ENCODE peak calls at places on chromosome 21, in five cellular contexts. Z is H1, I is H9, U is neuronal stem cell, E is trophoblast cell. B is an unnamed sample.

GRCh38 chr21:32241434-32241785 is 37.4 kb downstream of the MIS18A start:
- DNase-seq in Z (no peak), I (no peak), U (no peak), E (no peak), B (no peak)

GRCh38 chr21:26366781-26367180 is 196.2 kb upstream of the APP start:
- DNase-seq in Z (no peak), I (no peak), U (no peak), E (no peak), B (peak)

GRCh38 chr21:46160563-46161179 is 5.3 kb upstream of the FTCD start:
- DNase-seq in Z (no peak), I (peak), U (no peak), E (peak), B (no peak)

GRCh38 chr21:42580793-42581201 is 67.1 kb downstream of the SLC37A1 start:
- DNase-seq in Z (no peak), I (no peak), U (no peak), E (no peak), B (no peak)

GRCh38 chr21:46048926-46049889 is 48.7 kb upstream of the COL6A2 start:
- DNase-seq in Z (peak), I (peak), U (no peak), E (peak), B (peak)

GRCh38 chr21:33069994-33070811 is at the start of gene OLIG1:
- DNase-seq in Z (peak), I (peak), U (peak), E (peak), B (peak)

GRCh38 chr21:25215698-25216384 is 391.4 kb downstream of the MRPL39 start:
- DNase-seq in Z (no peak), I (no peak), U (no peak), E (no peak), B (no peak)

GRCh38 chr21:25054689-25055088 is 552.6 kb downstream of the MRPL39 start:
- DNase-seq in Z (no peak), I (no peak), U (no peak), E (no peak), B (no peak)

GRCh38 chr21:45982256-45982757 is 737 bp downstream of the COL6A1 start:
- DNase-seq in Z (peak), I (no peak), U (no peak), E (no peak), B (no peak)

GRCh38 chr21:44911384-44912157 is 9.1 kb downstream of the ITGB2 start:
- DNase-seq in Z (no peak), I (no peak), U (no peak), E (peak), B (no peak)

GRCh38 chr21:42471716-42472330 is 24.2 kb downstream of the RSPH1 start:
- DNase-seq in Z (no peak), I (no peak), U (no peak), E (no peak), B (no peak)

GRCh38 chr21:38869196-38869595 is 63.5 kb downstream of the ETS2 start:
- DNase-seq in Z (no peak), I (no peak), U (no peak), E (no peak), B (no peak)

DNA sequence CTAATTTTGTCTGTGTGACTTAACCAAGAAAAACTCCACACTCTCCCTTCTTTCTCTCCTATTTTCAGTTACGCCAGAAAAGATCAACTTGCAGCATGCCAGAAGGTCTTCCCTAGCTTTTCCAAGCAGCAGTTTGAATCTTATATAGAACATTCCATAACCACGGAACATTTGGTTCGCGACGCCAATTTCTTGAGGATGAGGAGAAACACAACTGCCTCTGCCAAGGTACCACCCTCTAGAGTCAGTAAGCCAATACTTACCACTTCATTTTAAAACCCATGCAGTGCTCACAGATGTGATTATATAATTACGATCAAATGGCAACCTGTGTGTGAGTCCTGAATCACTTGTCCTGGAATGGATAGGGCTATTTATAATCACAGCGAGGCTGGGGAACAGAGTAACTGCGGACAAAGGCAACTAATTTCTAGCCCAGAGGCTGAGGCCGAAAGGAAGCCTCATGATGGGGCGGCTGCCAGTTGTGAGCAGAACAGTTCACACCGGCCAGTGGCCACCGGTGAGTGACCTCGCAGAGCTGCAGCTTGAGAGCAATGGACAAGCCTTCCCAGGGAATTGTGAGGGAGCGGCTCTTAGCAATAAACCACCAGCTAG is 43.2 kb upstream of the BACE2 start:
- DNase-seq in Z (no peak), I (no peak), U (no peak), E (no peak), B (no peak)
- H3K27ac ChIP-seq in Z (no peak), I (no peak), U (no peak), E (no peak), B (no peak)

DNA sequence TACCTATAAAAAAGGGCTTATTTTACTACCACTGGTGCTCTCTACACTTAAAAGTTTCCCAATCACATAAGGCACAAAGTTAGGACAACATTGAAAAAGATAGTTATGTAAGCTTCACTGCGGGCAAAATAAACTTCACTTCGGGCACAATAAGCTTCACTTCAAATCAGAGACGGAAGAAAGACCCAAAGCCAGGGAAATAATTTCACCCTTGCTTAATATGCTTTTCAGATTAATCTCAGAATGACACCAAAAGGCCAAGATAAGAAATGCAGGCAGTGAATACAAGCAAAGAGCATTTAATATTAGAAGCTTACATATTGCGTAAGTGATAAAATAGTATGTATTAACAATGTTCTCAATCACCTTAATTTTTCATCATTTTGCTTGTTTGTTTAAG is 444.2 kb downstream of the SETD4 start:
- DNase-seq in Z (no peak), I (no peak), U (no peak), E (no peak), B (peak)
- H2BK12ac ChIP-seq in Z (no peak), I (no peak), U (no peak), E (no peak), B (no peak)

GRCh38 chr21:43598416-43599120 is 60.7 kb downstream of the HSF2BP start:
- DNase-seq in Z (no peak), I (no peak), U (no peak), E (peak), B (peak)

GRCh38 chr21:43602277-43603229 is 56.7 kb downstream of the HSF2BP start:
- DNase-seq in Z (no peak), I (no peak), U (no peak), E (no peak), B (no peak)

GRCh38 chr21:43599728-43600127 is 59.6 kb downstream of the HSF2BP start:
- DNase-seq in Z (no peak), I (no peak), U (no peak), E (no peak), B (no peak)

GRCh38 chr21:43603230-43603626 is 56.1 kb downstream of the HSF2BP start:
- DNase-seq in Z (no peak), I (no peak), U (no peak), E (no peak), B (no peak)

DNA sequence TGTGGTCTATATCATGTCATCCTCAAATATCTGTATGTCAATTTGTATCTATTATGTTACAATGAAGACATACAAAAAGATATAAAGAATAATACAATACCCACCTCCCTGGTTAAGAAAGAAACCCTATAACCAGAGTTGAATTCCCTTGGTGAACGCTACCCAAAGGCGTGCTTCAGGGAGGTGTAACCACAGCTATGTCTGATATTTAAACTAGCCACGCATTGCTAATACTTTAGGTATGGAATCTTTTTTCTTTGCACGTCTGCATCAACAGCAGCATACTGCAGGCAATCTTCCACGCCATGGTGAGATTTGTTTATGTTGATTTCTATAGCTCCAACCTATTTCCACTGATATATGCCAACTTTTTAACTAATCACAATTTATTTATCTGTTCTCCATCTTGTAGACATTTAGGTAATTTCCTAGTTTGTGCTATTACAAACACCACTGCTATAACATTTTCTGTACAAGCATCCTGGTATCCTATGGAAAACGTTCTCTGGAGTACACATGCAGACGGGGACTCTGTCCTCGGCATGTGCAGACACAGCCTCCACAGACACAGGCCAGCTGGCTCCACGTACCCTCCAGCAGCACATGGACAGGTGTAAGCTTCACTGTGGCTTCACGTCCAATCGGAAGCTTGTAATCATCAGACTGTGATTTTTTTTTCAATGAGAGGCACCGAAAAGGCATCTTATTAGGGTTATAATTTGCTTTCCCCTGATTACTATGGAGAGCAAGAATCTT is 58.5 kb downstream of the HSF2BP start:
- DNase-seq in Z (no peak), I (no peak), U (no peak), E (peak), B (peak)
- H2BK120ac ChIP-seq in Z (no peak), I (no peak), U (no peak), E (peak), B (peak)

GRCh38 chr21:37041706-37042271 is 31.1 kb downstream of the PIGP start:
- DNase-seq in Z (no peak), I (no peak), U (no peak), E (no peak), B (no peak)
- H3K27ac ChIP-seq in Z (no peak), I (no peak), U (no peak), E (no peak), B (no peak)

GRCh38 chr21:41227357-41228005 is 59.5 kb downstream of the BACE2 start:
- DNase-seq in Z (no peak), I (no peak), U (no peak), E (no peak), B (no peak)
- H2BK12ac ChIP-seq in Z (no peak), I (no peak), U (no peak), E (no peak), B (no peak)

GRCh38 chr21:28554660-28555475 is 437.8 kb downstream of the LTN1 start:
- DNase-seq in Z (peak), I (peak), U (no peak), E (no peak), B (peak)
- H2BK120ac ChIP-seq in Z (no peak), I (no peak), U (no peak), E (no peak), B (no peak)

DNA sequence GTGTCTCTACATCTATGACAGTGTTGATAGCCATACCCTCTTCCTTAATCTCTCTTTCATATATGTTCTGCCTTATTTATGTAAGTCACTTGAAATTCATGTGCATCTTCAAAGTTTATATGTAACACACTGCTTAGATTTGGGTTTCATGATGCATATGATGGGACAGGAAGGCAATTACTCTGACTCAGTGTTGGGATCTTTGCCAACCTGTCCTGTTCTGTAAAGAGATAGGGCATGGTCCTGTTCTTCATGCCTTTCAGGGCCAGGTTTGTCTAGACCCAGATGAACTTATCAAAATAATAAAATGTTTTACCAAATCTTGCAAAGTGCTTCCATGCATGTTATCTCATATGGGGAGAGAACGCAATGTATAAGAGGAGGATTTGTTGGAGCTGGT is 69.5 kb downstream of the TMPRSS15 start:
- DNase-seq in Z (no peak), I (no peak), U (no peak), E (no peak), B (no peak)
- H3K27ac ChIP-seq in Z (no peak), I (no peak), U (no peak), E (no peak), B (no peak)

GRCh38 chr21:36859744-36860501 is 106.5 kb downstream of the HLCS start:
- DNase-seq in Z (peak), I (peak), U (no peak), E (peak), B (peak)
- H2BK12ac ChIP-seq in Z (no peak), I (no peak), U (no peak), E (no peak), B (peak)

B was measured in mesenchymal stem cell.